ENCODE peak calls at places on chromosomes 6 and 20, in ten cellular contexts. Y is left lung; A is cardiac muscle cell; U is ovary; F is OCI-LY7; D is breast epithelium; G is DND-41; V is CD8-positive, alpha-beta T cell; P is pancreas; T is neural progenitor cell. I is an unnamed sample.

GRCh38 chr6:125191916-125192609 is 38.5 kb downstream of the TPD52L1 start:
- DNase-seq in Y (peak; percentile 53), A (peak; percentile 91), U (no peak), F (peak; percentile 69), D (peak; percentile 57), G (peak; percentile 73), V (no peak), P (peak; percentile 54), T (peak; percentile 65), I (peak; percentile 37)

GRCh38 chr6:108744996-108745395 is 103.2 kb upstream of the ARMC2 start:
- DNase-seq in Y (no peak), A (no peak), U (no peak), F (no peak), D (no peak), G (no peak), V (no peak), P (no peak), T (no peak), I (no peak)

GRCh38 chr6:15184441-15184861 is 61.4 kb upstream of the JARID2 start:
- DNase-seq in Y (no peak), A (no peak), U (no peak), F (no peak), D (no peak), G (no peak), V (no peak), P (no peak), T (no peak), I (no peak)

GRCh38 chr6:55794136-55794812 is 81.1 kb downstream of the BMP5 start:
- DNase-seq in Y (no peak), A (peak; percentile 29), U (no peak), F (no peak), D (no peak), G (no peak), V (no peak), P (no peak), T (peak; percentile 7), I (no peak)

GRCh38 chr6:139472341-139473038 is 98.0 kb upstream of the CITED2 start:
- DNase-seq in Y (no peak), A (peak; percentile 64), U (no peak), F (no peak), D (no peak), G (no peak), V (no peak), P (no peak), T (no peak), I (no peak)

GRCh38 chr6:151437401-151437800 is 14.5 kb downstream of the RMND1 start:
- DNase-seq in Y (no peak), A (peak; percentile 14), U (no peak), F (no peak), D (no peak), G (no peak), V (no peak), P (no peak), T (no peak), I (no peak)

GRCh38 chr20:38809942-38810341 is 4.4 kb downstream of the PPP1R16B start:
- DNase-seq in Y (no peak), A (no peak), U (no peak), F (no peak), D (no peak), G (no peak), V (no peak), P (no peak), T (no peak), I (no peak)

GRCh38 chr20:48421547-48421946 is 406.3 kb downstream of the PREX1 start:
- DNase-seq in Y (no peak), A (no peak), U (no peak), F (peak; percentile 17), D (no peak), G (no peak), V (no peak), P (no peak), T (no peak), I (no peak)

GRCh38 chr20:19977373-19977770 is 39.8 kb upstream of the NAA20 start:
- DNase-seq in Y (no peak), A (no peak), U (no peak), F (no peak), D (no peak), G (no peak), V (no peak), P (no peak), T (no peak), I (no peak)

GRCh38 chr6:13711384-13711725 is 280 bp downstream of the RANBP9 start:
- DNase-seq in Y (no peak), A (no peak), U (no peak), F (peak; percentile 85), D (no peak), G (no peak), V (no peak), P (no peak), T (no peak), I (no peak)

GRCh38 chr6:139593081-139593480 is 218.6 kb upstream of the CITED2 start:
- DNase-seq in Y (no peak), A (no peak), U (no peak), F (no peak), D (no peak), G (no peak), V (no peak), P (no peak), T (no peak), I (no peak)

GRCh38 chr20:63441136-63441776 is 31.2 kb downstream of the KCNQ2 start:
- DNase-seq in Y (no peak), A (no peak), U (no peak), F (no peak), D (no peak), G (no peak), V (no peak), P (no peak), T (no peak), I (no peak)

GRCh38 chr20:38252292-38253288 is 7.9 kb downstream of the KIAA1755 start:
- DNase-seq in Y (no peak), A (peak; percentile 40), U (no peak), F (no peak), D (no peak), G (no peak), V (no peak), P (no peak), T (no peak), I (no peak)

GRCh38 chr6:87572860-87573259 is 16.9 kb downstream of the RARS2 start:
- DNase-seq in Y (no peak), A (no peak), U (no peak), F (no peak), D (no peak), G (no peak), V (no peak), P (no peak), T (no peak), I (no peak)

GRCh38 chr6:158707120-158707519 is 57.3 kb downstream of the SYTL3 start:
- DNase-seq in Y (peak; percentile 69), A (peak; percentile 37), U (no peak), F (no peak), D (no peak), G (no peak), V (no peak), P (no peak), T (no peak), I (peak; percentile 53)

GRCh38 chr20:48682529-48683385 is 145.0 kb downstream of the PREX1 start:
- DNase-seq in Y (peak; percentile 85), A (peak; percentile 99), U (peak; percentile 87), F (no peak), D (peak; percentile 66), G (no peak), V (no peak), P (peak; percentile 93), T (peak; percentile 84), I (peak; percentile 94)

GRCh38 chr6:31246051-31246495 is 25.8 kb downstream of the HLA-C start:
- DNase-seq in Y (no peak), A (peak; percentile 40), U (no peak), F (no peak), D (no peak), G (no peak), V (no peak), P (peak; percentile 20), T (no peak), I (no peak)

GRCh38 chr20:52783769-52784168 is 188.4 kb upstream of the TSHZ2 start:
- DNase-seq in Y (no peak), A (peak; percentile 27), U (no peak), F (no peak), D (no peak), G (peak; percentile 12), V (no peak), P (no peak), T (peak; percentile 39), I (no peak)

GRCh38 chr20:4828830-4829493 is 107.3 kb downstream of the PRND start:
- DNase-seq in Y (no peak), A (no peak), U (no peak), F (no peak), D (no peak), G (no peak), V (no peak), P (no peak), T (no peak), I (no peak)

GRCh38 chr6:132362318-132363185 is 38.7 kb downstream of the MOXD1 start:
- DNase-seq in Y (no peak), A (peak; percentile 48), U (no peak), F (no peak), D (no peak), G (no peak), V (no peak), P (no peak), T (no peak), I (no peak)

GRCh38 chr6:165925474-165926156 is 242.0 kb downstream of the TBXT start:
- DNase-seq in Y (no peak), A (no peak), U (no peak), F (no peak), D (no peak), G (no peak), V (no peak), P (no peak), T (no peak), I (no peak)

GRCh38 chr6:170007468-170008240 is 256.2 kb downstream of the ERMARD start:
- DNase-seq in Y (no peak), A (no peak), U (no peak), F (no peak), D (no peak), G (no peak), V (no peak), P (no peak), T (peak; percentile 75), I (peak; percentile 32)
- H3K27ac ChIP-seq in Y (no peak overlapping the region), A (no peak overlapping the region), U (no peak overlapping the region), F (no peak overlapping the region), D (no peak overlapping the region), G (no peak overlapping the region), V (no peak overlapping the region), P (no peak overlapping the region), T (peak overlapping the region; percentile 39), I (no peak overlapping the region)

GRCh38 chr6:25899580-25900408 is 25.8 kb upstream of the SLC17A3 start:
- DNase-seq in Y (no peak), A (no peak), U (no peak), F (no peak), D (no peak), G (no peak), V (no peak), P (no peak), T (no peak), I (no peak)
- H3K4me1 ChIP-seq in Y (no peaks in the 10 kb centered on the region), A (peaks cover 17% of the 10 kb centered on the region), U (no peaks in the 10 kb centered on the region), F (peaks cover 9% of the 10 kb centered on the region), D (no peaks in the 10 kb centered on the region), G (no peaks in the 10 kb centered on the region), V (no peaks in the 10 kb centered on the region), P (peaks cover 10% of the 10 kb centered on the region), T (peaks cover 6% of the 10 kb centered on the region), I (no peaks in the 10 kb centered on the region)

GRCh38 chr6:94071835-94072234 is 652.5 kb upstream of the EPHA7 start:
- DNase-seq in Y (no peak), A (peak; percentile 6), U (no peak), F (no peak), D (no peak), G (no peak), V (no peak), P (no peak), T (peak; percentile 21), I (no peak)
- TF ChIP-seq CTCF in Y (no peak), A (peak; percentile 14), U (no peak), F (peak; percentile 42), D (no peak), G (no peak), V (no peak), P (no peak), T (peak; percentile 65), I (no peak)

GRCh38 chr6:106084106-106084963 is 1.8 kb upstream of the PRDM1 start:
- DNase-seq in Y (no peak), A (peak; percentile 73), U (no peak), F (peak; percentile 91), D (no peak), G (peak; percentile 69), V (no peak), P (no peak), T (peak; percentile 83), I (no peak)
- H3K27ac ChIP-seq in Y (peak overlapping the region; percentile 87), A (no peak overlapping the region), U (no peak overlapping the region), F (peak overlapping the region; percentile 87), D (peak overlapping the region; percentile 92), G (peak overlapping the region; percentile 93), V (no peak overlapping the region), P (peak overlapping the region; percentile 78), T (no peak overlapping the region), I (peak overlapping the region; percentile 6)